ENCODE peak calls at places on chromosomes 12 and 14, in six cellular contexts. O is mammary epithelial cell; N is PC-9; R is lung; G is CD8-positive, alpha-beta memory T cell; T is HepG2. V is an unnamed sample.

GRCh38 chr12:24201258-24201970 is 251.9 kb upstream of the SOX5 start:
- DNase-seq in T (no peak), O (no peak), R (no peak), G (no peak), N (no peak), V (no peak)

GRCh38 chr12:58443981-58444371 is 476.3 kb downstream of the LRIG3 start:
- DNase-seq in N (no peak), R (no peak), O (no peak), G (no peak), T (no peak), V (no peak)

GRCh38 chr14:53710615-53711014 is 246.0 kb downstream of the BMP4 start:
- DNase-seq in N (no peak), T (no peak), G (no peak), R (no peak), O (peak; percentile 62), V (no peak)

GRCh38 chr14:99684356-99684952 is 356 bp downstream of the CYP46A1 start:
- DNase-seq in O (peak; percentile 6), T (no peak), G (no peak), N (no peak), R (no peak), V (no peak)

GRCh38 chr12:6452908-6453630 is 1.2 kb downstream of the TAPBPL start:
- DNase-seq in T (no peak), G (no peak), R (peak; percentile 37), O (no peak), N (no peak), V (no peak)

GRCh38 chr14:90820958-90821357 is 4.7 kb upstream of the TTC7B start:
- DNase-seq in O (peak; percentile 92), G (peak; percentile 77), N (no peak), R (no peak), T (no peak), V (no peak)

GRCh38 chr12:128861226-128862016 is 8.1 kb downstream of the GLT1D1 start:
- DNase-seq in T (peak; percentile 80), O (no peak), N (no peak), G (no peak), R (no peak), V (no peak)

GRCh38 chr14:99699071-99699760 is 15.1 kb downstream of the CYP46A1 start:
- DNase-seq in O (no peak), T (no peak), N (no peak), G (peak; percentile 19), R (peak; percentile 3), V (no peak)

GRCh38 chr12:93100610-93101009 is 171.5 kb upstream of the EEA1 start:
- DNase-seq in G (no peak), O (no peak), R (no peak), N (no peak), T (no peak), V (no peak)

GRCh38 chr14:64279719-64280668 is 14.2 kb downstream of the ESR2 start:
- DNase-seq in O (peak; percentile 65), G (no peak), R (no peak), N (peak; percentile 48), T (no peak), V (no peak)

GRCh38 chr12:127214196-127214595 is 1052.8 kb upstream of the TMEM132C start:
- DNase-seq in R (no peak), O (no peak), N (no peak), T (no peak), G (no peak), V (no peak)

GRCh38 chr12:50017047-50017446 is 8.2 kb downstream of the RACGAP1 start:
- DNase-seq in T (no peak), G (no peak), R (peak; percentile 72), O (peak; percentile 16), N (no peak), V (no peak)

GRCh38 chr14:94403312-94403711 is 14.9 kb upstream of the SERPINA1 start:
- DNase-seq in T (peak; percentile 70), O (peak; percentile 24), R (no peak), N (no peak), G (no peak), V (no peak)

GRCh38 chr14:68148276-68148675 is 328.7 kb downstream of the RAD51B start:
- DNase-seq in R (no peak), N (no peak), O (peak; percentile 66), T (no peak), G (no peak), V (no peak)

GRCh38 chr12:51890135-51890464 is 2.2 kb downstream of the ANKRD33 start:
- DNase-seq in N (no peak), O (no peak), R (no peak), G (no peak), T (no peak), V (no peak)

GRCh38 chr14:20609215-20610001 is 18.2 kb upstream of the RNASE12 start:
- DNase-seq in O (peak; percentile 83), T (peak; percentile 96), G (peak; percentile 69), R (peak; percentile 67), N (peak; percentile 71), V (peak; percentile 89)

GRCh38 chr12:30905483-30906009 is 21.0 kb upstream of the TSPAN11 start:
- DNase-seq in R (no peak), N (no peak), T (no peak), G (no peak), O (no peak), V (no peak)

DNA sequence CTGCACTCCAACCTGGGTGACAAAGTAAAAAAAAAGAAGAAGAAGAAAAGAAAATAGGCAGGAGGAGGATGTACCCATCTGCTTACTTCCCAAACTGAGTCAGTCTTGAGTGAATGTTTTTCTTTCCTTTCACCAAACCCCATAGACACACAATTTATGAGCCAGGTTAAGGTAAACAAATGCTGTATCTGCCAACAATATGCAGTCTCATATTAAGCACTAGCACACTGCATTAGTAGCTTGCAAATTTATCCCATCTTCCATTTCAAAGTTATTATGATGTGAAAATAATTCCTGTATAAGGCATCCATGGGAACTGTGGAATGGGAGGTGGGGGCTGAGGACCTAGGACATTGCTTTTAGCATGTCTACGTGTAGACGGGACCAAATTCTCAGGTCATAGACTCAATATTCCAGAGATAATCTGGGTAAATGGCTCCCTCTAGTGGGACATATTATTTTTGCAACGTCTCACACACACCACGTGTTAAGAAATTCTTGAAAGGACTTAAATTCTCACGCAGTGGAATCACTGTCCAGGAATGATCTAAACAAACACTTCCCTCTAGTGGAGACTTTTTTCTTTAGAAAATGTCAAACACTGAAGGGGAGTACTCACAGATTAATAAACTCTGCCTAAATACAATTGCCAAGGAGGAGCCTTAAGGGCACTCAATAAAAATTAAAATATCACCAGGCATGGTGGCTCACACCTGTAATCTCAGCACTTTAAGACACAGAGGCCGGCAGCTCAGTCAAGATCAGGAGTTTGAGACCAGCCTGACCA is 17.1 kb upstream of the OR10P1 start:
- DNase-seq in N (peak; percentile 88), T (peak; percentile 92), O (peak; percentile 83), R (peak; percentile 52), G (peak; percentile 50), V (peak; percentile 97)
- H3K27ac ChIP-seq in N (no peak overlapping the region), T (no peak overlapping the region), O (no peak overlapping the region), R (no peak overlapping the region), G (no peak overlapping the region), V (no peak overlapping the region)

DNA sequence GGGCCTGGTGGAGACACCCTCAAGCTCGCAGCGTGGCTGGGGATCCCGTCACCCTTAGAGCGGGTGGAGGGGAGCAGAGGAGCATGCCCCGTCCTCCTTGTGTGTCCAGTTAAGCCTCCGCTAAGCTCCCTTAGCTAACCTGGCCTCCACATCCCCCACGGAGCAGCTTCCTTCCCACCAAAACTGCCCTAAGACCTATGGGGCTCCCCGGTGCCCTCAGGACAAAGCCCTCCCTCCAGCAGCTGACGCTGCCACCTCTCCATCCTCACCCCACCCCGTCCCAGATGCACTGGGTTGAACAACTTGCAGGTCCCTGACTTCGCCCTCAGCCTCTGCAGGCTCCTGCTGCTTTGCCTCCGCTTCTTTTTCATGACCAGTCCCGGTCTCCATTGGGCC is 4.0 kb downstream of the AHNAK2 start:
- DNase-seq in R (no peak), T (no peak), N (no peak), G (no peak), O (peak; percentile 12), V (no peak)
- H3K27ac ChIP-seq in R (peak overlapping the region; percentile 62), T (no peak overlapping the region), N (peak overlapping the region; percentile 97), G (no peak overlapping the region), O (peak overlapping the region; percentile 98), V (no peak overlapping the region)

GRCh38 chr12:4014858-4015224 is 141.6 kb upstream of the PARP11 start:
- DNase-seq in T (no peak), N (no peak), R (no peak), G (no peak), O (no peak), V (no peak)
- H3K27ac ChIP-seq in T (peak overlapping the region; percentile 99), N (no peak overlapping the region), R (peak overlapping the region; percentile 22), G (no peak overlapping the region), O (no peak overlapping the region), V (no peak overlapping the region)

GRCh38 chr14:89386214-89386886 is 30.7 kb downstream of the FOXN3 start:
- DNase-seq in N (no peak), T (no peak), G (no peak), O (no peak), R (no peak), V (no peak)
- H3K27ac ChIP-seq in N (no peak overlapping the region), T (peak overlapping the region; percentile 30), G (no peak overlapping the region), O (no peak overlapping the region), R (no peak overlapping the region), V (peak overlapping the region; percentile 48)

DNA sequence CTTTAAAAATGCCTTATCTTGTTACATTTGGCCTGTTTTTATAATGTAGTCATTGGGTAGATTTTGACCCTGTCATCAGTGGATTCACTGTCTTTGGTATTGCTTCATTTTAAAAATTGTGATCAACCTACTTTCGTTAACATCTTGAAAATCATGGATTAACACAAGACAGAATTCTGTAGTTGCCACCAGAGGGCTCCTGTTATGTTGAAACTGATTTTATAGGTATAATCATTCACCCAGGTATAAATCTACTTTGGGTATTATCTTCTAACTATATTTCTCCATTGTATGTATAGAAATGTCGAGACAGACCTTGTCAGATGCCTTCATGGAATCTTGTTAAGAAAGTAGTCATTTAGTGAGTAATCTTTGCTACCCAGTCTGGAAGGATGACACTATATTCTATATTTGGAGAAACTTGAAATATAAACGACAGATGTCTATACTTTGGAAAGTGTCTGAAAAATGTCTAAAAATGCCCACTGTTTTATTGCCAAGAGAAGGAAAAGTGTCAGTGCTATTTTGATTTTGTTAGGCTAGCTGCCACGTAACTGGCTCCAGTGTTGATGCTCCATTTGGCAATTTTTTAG is 129.4 kb downstream of the PELI2 start:
- DNase-seq in N (no peak), G (no peak), R (no peak), T (peak; percentile 12), O (no peak), V (no peak)
- H3K27ac ChIP-seq in N (no peak overlapping the region), G (no peak overlapping the region), R (no peak overlapping the region), T (no peak overlapping the region), O (no peak overlapping the region), V (no peak overlapping the region)

GRCh38 chr14:61270714-61271113 is 10.4 kb downstream of the TMEM30B start:
- DNase-seq in R (no peak), O (no peak), T (no peak), N (no peak), G (no peak), V (no peak)
- H3K27ac ChIP-seq in R (no peak overlapping the region), O (no peak overlapping the region), T (no peak overlapping the region), N (no peak overlapping the region), G (no peak overlapping the region), V (no peak overlapping the region)

V was measured in SK-N-MC.